ENCODE peak calls at places on chromosome 1, in eight cellular contexts. L is CD8-positive, alpha-beta memory T cell; D is hepatocyte; J is tibial nerve; O is OCI-LY7; S is cardiac muscle cell; G is fibroblast of lung; W is suprapubic skin. A is an unnamed sample.

GRCh38 chr1:58345215-58346075 is 201.1 kb downstream of the OMA1 start:
- DNase-seq in D (no peak), G (no peak), L (no peak), J (no peak), O (no peak), S (no peak), W (no peak), A (no peak)

GRCh38 chr1:237677979-237678378 is 212.7 kb downstream of the ZP4 start:
- DNase-seq in G (peak; percentile 78), S (peak; percentile 60), J (no peak), L (no peak), O (no peak), D (peak; percentile 20), W (no peak), A (peak; percentile 6)

GRCh38 chr1:160807242-160807641 is 11.3 kb downstream of the LY9 start:
- DNase-seq in S (no peak), O (no peak), G (no peak), J (no peak), W (no peak), D (no peak), L (no peak), A (no peak)

GRCh38 chr1:226125097-226125630 is 61.4 kb downstream of the ACBD3 start:
- DNase-seq in D (peak; percentile 92), W (peak; percentile 92), O (peak; percentile 91), J (peak; percentile 91), G (peak; percentile 78), L (peak; percentile 88), S (peak; percentile 84), A (peak; percentile 85)

GRCh38 chr1:169514566-169515270 is 29.0 kb upstream of the SLC19A2 start:
- DNase-seq in D (no peak), L (no peak), G (no peak), S (no peak), W (no peak), O (no peak), J (no peak), A (no peak)

GRCh38 chr1:153122831-153123421 is 9.6 kb upstream of the SPRR2F start:
- DNase-seq in S (no peak), D (peak; percentile 8), L (no peak), J (no peak), O (no peak), G (no peak), W (no peak), A (peak; percentile 93)

GRCh38 chr1:53337499-53337898 is 9.6 kb upstream of the LRP8 start:
- DNase-seq in D (no peak), S (no peak), O (no peak), L (no peak), G (no peak), W (peak; percentile 37), J (no peak), A (no peak)

GRCh38 chr1:36953061-36953460 is 81.3 kb downstream of the GRIK3 start:
- DNase-seq in W (no peak), G (no peak), L (no peak), S (no peak), D (no peak), O (no peak), J (no peak), A (no peak)

GRCh38 chr1:24693827-24694379 is 50.8 kb downstream of the SRRM1 start:
- DNase-seq in W (no peak), J (no peak), L (no peak), S (no peak), D (no peak), O (no peak), G (no peak), A (no peak)

GRCh38 chr1:24694380-24694843 is 50.8 kb upstream of the CLIC4 start:
- DNase-seq in D (peak; percentile 63), S (peak; percentile 88), J (no peak), G (peak; percentile 72), O (peak; percentile 18), W (no peak), L (no peak), A (peak; percentile 64)

GRCh38 chr1:24695202-24695974 is 49.9 kb upstream of the CLIC4 start:
- DNase-seq in W (no peak), O (peak; percentile 57), S (peak; percentile 48), L (no peak), G (no peak), D (no peak), J (no peak), A (peak; percentile 50)

GRCh38 chr1:24696756-24697330 is 48.4 kb upstream of the CLIC4 start:
- DNase-seq in O (no peak), J (no peak), D (no peak), L (no peak), W (no peak), S (no peak), G (no peak), A (no peak)

DNA sequence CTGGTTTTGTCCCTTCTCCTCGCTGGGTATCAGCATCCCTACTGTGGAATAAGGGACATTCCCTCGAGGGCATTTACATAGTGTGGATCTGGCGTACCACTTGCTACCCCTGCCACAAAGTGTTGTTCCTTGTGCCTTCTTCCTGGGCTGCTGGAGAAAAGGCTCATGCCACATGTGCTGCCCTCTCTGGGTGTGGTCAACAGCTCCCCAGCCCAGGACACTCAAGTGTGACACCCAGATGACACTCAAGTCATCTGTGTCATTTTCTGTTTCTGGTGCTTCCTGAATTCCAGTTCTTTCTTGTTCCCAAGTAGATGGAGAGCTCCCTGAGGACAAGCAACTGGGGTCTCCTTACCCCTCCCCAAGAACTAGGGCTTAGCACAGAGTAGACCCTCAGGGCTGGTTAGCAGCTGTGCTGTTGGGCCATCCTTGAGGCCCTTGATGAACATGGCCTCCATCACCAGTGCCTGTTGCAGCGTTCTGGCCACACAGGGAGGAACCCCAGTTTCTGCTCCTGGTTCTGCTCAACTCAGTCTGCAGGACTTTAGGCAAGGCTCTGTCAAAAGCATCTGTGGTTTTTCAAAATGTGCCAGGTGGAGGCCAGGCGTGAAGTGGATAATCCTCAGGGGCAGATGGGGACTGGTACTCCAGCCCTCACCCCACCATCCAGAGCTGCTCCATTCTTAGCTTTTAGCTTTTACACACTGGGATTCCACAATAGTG is 49.1 kb upstream of the CLIC4 start:
- DNase-seq in O (no peak), S (no peak), W (no peak), G (no peak), L (no peak), J (no peak), D (no peak), A (peak; percentile 67)
- H3K27ac ChIP-seq in O (no peak overlapping the region), S (peak overlapping the region; percentile 77), W (no peak overlapping the region), G (no peak overlapping the region), L (no peak overlapping the region), J (no peak overlapping the region), D (no peak overlapping the region), A (no peak overlapping the region)

GRCh38 chr1:8428441-8428840 is 110.5 kb downstream of the SLC45A1 start:
- DNase-seq in D (no peak), G (no peak), L (no peak), J (no peak), S (no peak), W (no peak), O (peak; percentile 34), A (no peak)

GRCh38 chr1:8427493-8427892 is 109.6 kb downstream of the SLC45A1 start:
- DNase-seq in G (no peak), L (peak; percentile 52), S (no peak), D (no peak), O (peak; percentile 97), W (no peak), J (no peak), A (peak; percentile 56)

GRCh38 chr1:8427986-8428385 is 110.1 kb downstream of the SLC45A1 start:
- DNase-seq in L (no peak), O (peak; percentile 50), S (no peak), J (no peak), G (no peak), W (no peak), D (no peak), A (no peak)

GRCh38 chr1:8425781-8426161 is 107.9 kb downstream of the SLC45A1 start:
- DNase-seq in D (no peak), W (no peak), G (no peak), J (no peak), O (no peak), L (no peak), S (no peak), A (no peak)

DNA sequence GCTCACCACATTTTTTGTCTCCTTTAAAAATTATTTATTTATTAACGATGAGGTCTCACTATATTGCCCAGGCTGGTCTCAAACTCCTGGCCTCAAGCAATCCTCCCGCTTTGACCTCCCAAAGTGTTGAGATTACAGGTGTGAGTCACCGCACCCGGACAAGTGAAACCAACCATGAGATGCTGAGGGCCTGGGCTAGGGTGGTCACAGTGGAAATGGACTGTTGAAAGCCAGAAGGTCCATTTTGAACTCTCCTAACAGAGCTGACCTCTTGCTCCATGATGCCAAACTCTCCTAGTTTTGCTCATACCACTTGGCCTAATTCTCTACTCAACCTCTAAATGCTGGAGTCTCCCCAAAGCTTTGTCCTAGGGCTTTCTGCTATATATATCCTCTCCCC is 109.1 kb downstream of the SLC45A1 start:
- DNase-seq in W (no peak), O (peak; percentile 56), S (no peak), L (no peak), D (no peak), G (no peak), J (no peak), A (no peak)
- H3K4me3 ChIP-seq in W (no peak overlapping the region), O (peak overlapping the region; percentile 37), S (no peak overlapping the region), L (peak overlapping the region; percentile 10), D (no peak overlapping the region), G (no peak overlapping the region), J (no peak overlapping the region), A (no peak overlapping the region)

GRCh38 chr1:12546771-12547585 is 71.0 kb downstream of the DHRS3 start:
- DNase-seq in D (no peak), L (no peak), O (no peak), S (peak; percentile 67), G (no peak), J (peak; percentile 79), W (peak; percentile 89), A (no peak)

GRCh38 chr1:12549106-12549459 is 68.9 kb downstream of the DHRS3 start:
- DNase-seq in G (peak; percentile 22), S (no peak), O (no peak), D (no peak), J (peak; percentile 48), W (peak; percentile 86), L (no peak), A (peak; percentile 87)

GRCh38 chr1:12547586-12548225 is 70.3 kb downstream of the DHRS3 start:
- DNase-seq in J (no peak), W (no peak), O (no peak), S (no peak), L (no peak), G (no peak), D (no peak), A (no peak)

GRCh38 chr1:12549460-12550349 is 68.3 kb downstream of the DHRS3 start:
- DNase-seq in D (peak; percentile 86), L (no peak), S (peak; percentile 80), J (peak; percentile 93), W (peak; percentile 87), G (peak; percentile 74), O (no peak), A (peak; percentile 98)

GRCh38 chr1:12548279-12549105 is 69.5 kb downstream of the DHRS3 start:
- DNase-seq in G (no peak), J (no peak), W (no peak), L (no peak), D (no peak), S (no peak), O (no peak), A (no peak)
- H3K27ac ChIP-seq in G (peak overlapping the region; percentile 62), J (peak overlapping the region; percentile 89), W (peak overlapping the region; percentile 73), L (no peak overlapping the region), D (peak overlapping the region; percentile 77), S (no peak overlapping the region), O (no peak overlapping the region), A (peak overlapping the region; percentile 96)

GRCh38 chr1:154501423-154502065 is 475 bp upstream of the TDRD10 start:
- DNase-seq in J (no peak), O (no peak), L (no peak), S (peak; percentile 40), W (peak; percentile 83), G (no peak), D (peak; percentile 48), A (no peak)

GRCh38 chr1:154500533-154500932 is 1.5 kb upstream of the TDRD10 start:
- DNase-seq in W (no peak), L (no peak), D (no peak), O (no peak), J (no peak), G (no peak), S (no peak), A (no peak)

GRCh38 chr1:154502066-154502741 is at the start of the genes SHE and TDRD10:
- DNase-seq in W (peak; percentile 74), J (no peak), S (no peak), O (no peak), D (peak; percentile 38), G (no peak), L (no peak), A (no peak)

GRCh38 chr1:154497026-154497806 is 4.8 kb upstream of the TDRD10 start:
- DNase-seq in G (no peak), L (no peak), D (peak; percentile 38), O (peak; percentile 68), J (peak; percentile 15), S (peak; percentile 32), W (no peak), A (no peak)

GRCh38 chr1:154499446-154499845 is 2.6 kb upstream of the TDRD10 start:
- DNase-seq in J (no peak), G (no peak), S (no peak), L (no peak), D (no peak), W (no peak), O (no peak), A (no peak)
- H3K4me3 ChIP-seq in J (no peak overlapping the region), G (no peak overlapping the region), S (no peak overlapping the region), L (no peak overlapping the region), D (no peak overlapping the region), W (peak overlapping the region; percentile 64), O (no peak overlapping the region), A (no peak overlapping the region)

A was measured in SJCRH30.